ENCODE peak calls at places on chromosomes 2 and 18, in ten cellular contexts. One of them, this sample, is unnamed.

GRCh38 chr2:86704482-86704971 is 15.6 kb upstream of the RMND5A start:
- DNase-seq in activated naive CD8-positive, alpha-beta T cell treated with anti-CD3 and anti-CD28 coated beads, Interleukin-2, amount 10 ng/mL, durations not matched to agents 7 days and 5 days: no peak
- DNase-seq in astrocyte of the spinal cord: peak; percentile 79
- DNase-seq in left ventricle myocardium inferior: peak; percentile 56
- DNase-seq in M059J: peak; percentile 94
- DNase-seq in GM04503: peak; percentile 33
- DNase-seq in fibroblast of gingiva: peak; percentile 40
- DNase-seq in kidney: no peak
- DNase-seq in NAMALWA: no peak
- DNase-seq in WERI-Rb-1: no peak
- DNase-seq in this sample: no peak

GRCh38 chr2:207825033-207825957 is 55.6 kb upstream of the FZD5 start:
- DNase-seq in activated naive CD8-positive, alpha-beta T cell treated with anti-CD3 and anti-CD28 coated beads, Interleukin-2, amount 10 ng/mL, durations not matched to agents 7 days and 5 days: no peak
- DNase-seq in astrocyte of the spinal cord: no peak
- DNase-seq in left ventricle myocardium inferior: no peak
- DNase-seq in M059J: no peak
- DNase-seq in GM04503: no peak
- DNase-seq in fibroblast of gingiva: no peak
- DNase-seq in kidney: no peak
- DNase-seq in NAMALWA: no peak
- DNase-seq in WERI-Rb-1: no peak
- DNase-seq in this sample: no peak

GRCh38 chr18:70454705-70455322 is 166.0 kb downstream of the SOCS6 start:
- DNase-seq in activated naive CD8-positive, alpha-beta T cell treated with anti-CD3 and anti-CD28 coated beads, Interleukin-2, amount 10 ng/mL, durations not matched to agents 7 days and 5 days: no peak
- DNase-seq in astrocyte of the spinal cord: peak; percentile 78
- DNase-seq in left ventricle myocardium inferior: no peak
- DNase-seq in M059J: peak; percentile 72
- DNase-seq in GM04503: peak; percentile 16
- DNase-seq in fibroblast of gingiva: peak; percentile 58
- DNase-seq in kidney: no peak
- DNase-seq in NAMALWA: peak; percentile 75
- DNase-seq in WERI-Rb-1: peak; percentile 21
- DNase-seq in this sample: no peak

GRCh38 chr2:226172314-226172713 is 627.3 kb downstream of the IRS1 start:
- DNase-seq in activated naive CD8-positive, alpha-beta T cell treated with anti-CD3 and anti-CD28 coated beads, Interleukin-2, amount 10 ng/mL, durations not matched to agents 7 days and 5 days: no peak
- DNase-seq in astrocyte of the spinal cord: no peak
- DNase-seq in left ventricle myocardium inferior: no peak
- DNase-seq in M059J: no peak
- DNase-seq in GM04503: no peak
- DNase-seq in fibroblast of gingiva: no peak
- DNase-seq in kidney: no peak
- DNase-seq in NAMALWA: no peak
- DNase-seq in WERI-Rb-1: no peak
- DNase-seq in this sample: no peak

GRCh38 chr18:48975221-48975816 is 24.6 kb upstream of the SMAD7 start:
- DNase-seq in activated naive CD8-positive, alpha-beta T cell treated with anti-CD3 and anti-CD28 coated beads, Interleukin-2, amount 10 ng/mL, durations not matched to agents 7 days and 5 days: no peak
- DNase-seq in astrocyte of the spinal cord: no peak
- DNase-seq in left ventricle myocardium inferior: no peak
- DNase-seq in M059J: no peak
- DNase-seq in GM04503: no peak
- DNase-seq in fibroblast of gingiva: no peak
- DNase-seq in kidney: peak; percentile 90
- DNase-seq in NAMALWA: no peak
- DNase-seq in WERI-Rb-1: peak; percentile 48
- DNase-seq in this sample: no peak

GRCh38 chr18:76956648-76957047 is 134.3 kb downstream of the ZNF236 start:
- DNase-seq in activated naive CD8-positive, alpha-beta T cell treated with anti-CD3 and anti-CD28 coated beads, Interleukin-2, amount 10 ng/mL, durations not matched to agents 7 days and 5 days: no peak
- DNase-seq in astrocyte of the spinal cord: no peak
- DNase-seq in left ventricle myocardium inferior: no peak
- DNase-seq in M059J: no peak
- DNase-seq in GM04503: no peak
- DNase-seq in fibroblast of gingiva: no peak
- DNase-seq in kidney: no peak
- DNase-seq in NAMALWA: no peak
- DNase-seq in WERI-Rb-1: no peak
- DNase-seq in this sample: no peak

GRCh38 chr18:62616331-62616805 is 93.5 kb downstream of the ZCCHC2 start:
- DNase-seq in activated naive CD8-positive, alpha-beta T cell treated with anti-CD3 and anti-CD28 coated beads, Interleukin-2, amount 10 ng/mL, durations not matched to agents 7 days and 5 days: no peak
- DNase-seq in astrocyte of the spinal cord: peak; percentile 41
- DNase-seq in left ventricle myocardium inferior: no peak
- DNase-seq in M059J: no peak
- DNase-seq in GM04503: peak; percentile 7
- DNase-seq in fibroblast of gingiva: peak; percentile 37
- DNase-seq in kidney: no peak
- DNase-seq in NAMALWA: no peak
- DNase-seq in WERI-Rb-1: no peak
- DNase-seq in this sample: no peak

GRCh38 chr2:216499641-216500218 is 1.1 kb downstream of the RPL37A start:
- DNase-seq in activated naive CD8-positive, alpha-beta T cell treated with anti-CD3 and anti-CD28 coated beads, Interleukin-2, amount 10 ng/mL, durations not matched to agents 7 days and 5 days: no peak
- DNase-seq in astrocyte of the spinal cord: no peak
- DNase-seq in left ventricle myocardium inferior: no peak
- DNase-seq in M059J: no peak
- DNase-seq in GM04503: no peak
- DNase-seq in fibroblast of gingiva: peak; percentile 10
- DNase-seq in kidney: no peak
- DNase-seq in NAMALWA: no peak
- DNase-seq in WERI-Rb-1: no peak
- DNase-seq in this sample: no peak

GRCh38 chr2:212914392-212914791 is 237.0 kb downstream of the IKZF2 start:
- DNase-seq in activated naive CD8-positive, alpha-beta T cell treated with anti-CD3 and anti-CD28 coated beads, Interleukin-2, amount 10 ng/mL, durations not matched to agents 7 days and 5 days: no peak
- DNase-seq in astrocyte of the spinal cord: no peak
- DNase-seq in left ventricle myocardium inferior: no peak
- DNase-seq in M059J: peak; percentile 33
- DNase-seq in GM04503: no peak
- DNase-seq in fibroblast of gingiva: no peak
- DNase-seq in kidney: no peak
- DNase-seq in NAMALWA: peak; percentile 16
- DNase-seq in WERI-Rb-1: no peak
- DNase-seq in this sample: no peak

GRCh38 chr2:8119782-8120551 is 561.9 kb upstream of the ID2 start:
- DNase-seq in activated naive CD8-positive, alpha-beta T cell treated with anti-CD3 and anti-CD28 coated beads, Interleukin-2, amount 10 ng/mL, durations not matched to agents 7 days and 5 days: no peak
- DNase-seq in astrocyte of the spinal cord: peak; percentile 55
- DNase-seq in left ventricle myocardium inferior: no peak
- DNase-seq in M059J: peak; percentile 32
- DNase-seq in GM04503: no peak
- DNase-seq in fibroblast of gingiva: peak; percentile 14
- DNase-seq in kidney: no peak
- DNase-seq in NAMALWA: no peak
- DNase-seq in WERI-Rb-1: no peak
- DNase-seq in this sample: no peak

GRCh38 chr2:66578067-66578852 is 143.3 kb downstream of the MEIS1 start:
- DNase-seq in activated naive CD8-positive, alpha-beta T cell treated with anti-CD3 and anti-CD28 coated beads, Interleukin-2, amount 10 ng/mL, durations not matched to agents 7 days and 5 days: no peak
- DNase-seq in astrocyte of the spinal cord: peak; percentile 46
- DNase-seq in left ventricle myocardium inferior: no peak
- DNase-seq in M059J: peak; percentile 20
- DNase-seq in GM04503: no peak
- DNase-seq in fibroblast of gingiva: no peak
- DNase-seq in kidney: peak; percentile 62
- DNase-seq in NAMALWA: no peak
- DNase-seq in WERI-Rb-1: no peak
- DNase-seq in this sample: no peak

GRCh38 chr2:154694881-154695280 is 3.6 kb upstream of the KCNJ3 start:
- DNase-seq in activated naive CD8-positive, alpha-beta T cell treated with anti-CD3 and anti-CD28 coated beads, Interleukin-2, amount 10 ng/mL, durations not matched to agents 7 days and 5 days: no peak
- DNase-seq in astrocyte of the spinal cord: no peak
- DNase-seq in left ventricle myocardium inferior: no peak
- DNase-seq in M059J: no peak
- DNase-seq in GM04503: no peak
- DNase-seq in fibroblast of gingiva: no peak
- DNase-seq in kidney: no peak
- DNase-seq in NAMALWA: no peak
- DNase-seq in WERI-Rb-1: no peak
- DNase-seq in this sample: no peak

GRCh38 chr2:160993543-160994090 is 166.6 kb upstream of the TANK start:
- DNase-seq in activated naive CD8-positive, alpha-beta T cell treated with anti-CD3 and anti-CD28 coated beads, Interleukin-2, amount 10 ng/mL, durations not matched to agents 7 days and 5 days: no peak
- DNase-seq in astrocyte of the spinal cord: peak; percentile 58
- DNase-seq in left ventricle myocardium inferior: no peak
- DNase-seq in M059J: no peak
- DNase-seq in GM04503: no peak
- DNase-seq in fibroblast of gingiva: no peak
- DNase-seq in kidney: no peak
- DNase-seq in NAMALWA: no peak
- DNase-seq in WERI-Rb-1: no peak
- DNase-seq in this sample: no peak

GRCh38 chr2:24635181-24635580 is 144.1 kb downstream of the NCOA1 start:
- DNase-seq in activated naive CD8-positive, alpha-beta T cell treated with anti-CD3 and anti-CD28 coated beads, Interleukin-2, amount 10 ng/mL, durations not matched to agents 7 days and 5 days: no peak
- DNase-seq in astrocyte of the spinal cord: no peak
- DNase-seq in left ventricle myocardium inferior: no peak
- DNase-seq in M059J: no peak
- DNase-seq in GM04503: peak; percentile 34
- DNase-seq in fibroblast of gingiva: peak; percentile 69
- DNase-seq in kidney: no peak
- DNase-seq in NAMALWA: no peak
- DNase-seq in WERI-Rb-1: no peak
- DNase-seq in this sample: no peak

GRCh38 chr2:28318462-28319117 is 74.1 kb upstream of the FOSL2 start:
- DNase-seq in activated naive CD8-positive, alpha-beta T cell treated with anti-CD3 and anti-CD28 coated beads, Interleukin-2, amount 10 ng/mL, durations not matched to agents 7 days and 5 days: no peak
- DNase-seq in astrocyte of the spinal cord: no peak
- DNase-seq in left ventricle myocardium inferior: no peak
- DNase-seq in M059J: no peak
- DNase-seq in GM04503: no peak
- DNase-seq in fibroblast of gingiva: no peak
- DNase-seq in kidney: no peak
- DNase-seq in NAMALWA: no peak
- DNase-seq in WERI-Rb-1: no peak
- DNase-seq in this sample: no peak

GRCh38 chr18:23194150-23194968 is 59.1 kb downstream of the CABLES1 start:
- DNase-seq in activated naive CD8-positive, alpha-beta T cell treated with anti-CD3 and anti-CD28 coated beads, Interleukin-2, amount 10 ng/mL, durations not matched to agents 7 days and 5 days: no peak
- DNase-seq in astrocyte of the spinal cord: peak; percentile 39
- DNase-seq in left ventricle myocardium inferior: no peak
- DNase-seq in M059J: no peak
- DNase-seq in GM04503: no peak
- DNase-seq in fibroblast of gingiva: no peak
- DNase-seq in kidney: no peak
- DNase-seq in NAMALWA: no peak
- DNase-seq in WERI-Rb-1: no peak
- DNase-seq in this sample: no peak

GRCh38 chr2:134946073-134946472 is 27.5 kb downstream of the CCNT2 start:
- DNase-seq in activated naive CD8-positive, alpha-beta T cell treated with anti-CD3 and anti-CD28 coated beads, Interleukin-2, amount 10 ng/mL, durations not matched to agents 7 days and 5 days: no peak
- DNase-seq in astrocyte of the spinal cord: no peak
- DNase-seq in left ventricle myocardium inferior: no peak
- DNase-seq in M059J: no peak
- DNase-seq in GM04503: no peak
- DNase-seq in fibroblast of gingiva: no peak
- DNase-seq in kidney: no peak
- DNase-seq in NAMALWA: no peak
- DNase-seq in WERI-Rb-1: no peak
- DNase-seq in this sample: no peak

GRCh38 chr2:128073278-128073677 is 17.7 kb upstream of the UGGT1 start:
- DNase-seq in activated naive CD8-positive, alpha-beta T cell treated with anti-CD3 and anti-CD28 coated beads, Interleukin-2, amount 10 ng/mL, durations not matched to agents 7 days and 5 days: no peak
- DNase-seq in astrocyte of the spinal cord: no peak
- DNase-seq in left ventricle myocardium inferior: no peak
- DNase-seq in M059J: no peak
- DNase-seq in GM04503: no peak
- DNase-seq in fibroblast of gingiva: no peak
- DNase-seq in kidney: no peak
- DNase-seq in NAMALWA: no peak
- DNase-seq in WERI-Rb-1: no peak
- DNase-seq in this sample: no peak

GRCh38 chr18:13645093-13645492 is 81.3 kb downstream of the FAM210A start:
- DNase-seq in activated naive CD8-positive, alpha-beta T cell treated with anti-CD3 and anti-CD28 coated beads, Interleukin-2, amount 10 ng/mL, durations not matched to agents 7 days and 5 days: no peak
- DNase-seq in astrocyte of the spinal cord: no peak
- DNase-seq in left ventricle myocardium inferior: no peak
- DNase-seq in M059J: no peak
- DNase-seq in GM04503: no peak
- DNase-seq in fibroblast of gingiva: no peak
- DNase-seq in kidney: no peak
- DNase-seq in NAMALWA: no peak
- DNase-seq in WERI-Rb-1: no peak
- DNase-seq in this sample: no peak

GRCh38 chr2:42132066-42132965 is 36.8 kb upstream of the EML4 start:
- DNase-seq in activated naive CD8-positive, alpha-beta T cell treated with anti-CD3 and anti-CD28 coated beads, Interleukin-2, amount 10 ng/mL, durations not matched to agents 7 days and 5 days: no peak
- DNase-seq in astrocyte of the spinal cord: peak; percentile 94
- DNase-seq in left ventricle myocardium inferior: no peak
- DNase-seq in M059J: peak; percentile 89
- DNase-seq in GM04503: peak; percentile 98
- DNase-seq in fibroblast of gingiva: peak; percentile 84
- DNase-seq in kidney: no peak
- DNase-seq in NAMALWA: no peak
- DNase-seq in WERI-Rb-1: no peak
- DNase-seq in this sample: no peak

GRCh38 chr2:121491566-121491965 is 39.1 kb upstream of the RNU4ATAC start:
- DNase-seq in activated naive CD8-positive, alpha-beta T cell treated with anti-CD3 and anti-CD28 coated beads, Interleukin-2, amount 10 ng/mL, durations not matched to agents 7 days and 5 days: no peak
- DNase-seq in astrocyte of the spinal cord: no peak
- DNase-seq in left ventricle myocardium inferior: no peak
- DNase-seq in M059J: no peak
- DNase-seq in GM04503: no peak
- DNase-seq in fibroblast of gingiva: peak; percentile 66
- DNase-seq in kidney: no peak
- DNase-seq in NAMALWA: no peak
- DNase-seq in WERI-Rb-1: no peak
- DNase-seq in this sample: no peak

GRCh38 chr18:71326826-71327225 is 1038.0 kb downstream of the SOCS6 start:
- DNase-seq in activated naive CD8-positive, alpha-beta T cell treated with anti-CD3 and anti-CD28 coated beads, Interleukin-2, amount 10 ng/mL, durations not matched to agents 7 days and 5 days: no peak
- DNase-seq in astrocyte of the spinal cord: no peak
- DNase-seq in left ventricle myocardium inferior: no peak
- DNase-seq in M059J: no peak
- DNase-seq in GM04503: no peak
- DNase-seq in fibroblast of gingiva: no peak
- DNase-seq in kidney: peak; percentile 49
- DNase-seq in NAMALWA: no peak
- DNase-seq in WERI-Rb-1: no peak
- DNase-seq in this sample: no peak

GRCh38 chr2:85662899-85663683 is 4.9 kb downstream of the SFTPB start:
- DNase-seq in activated naive CD8-positive, alpha-beta T cell treated with anti-CD3 and anti-CD28 coated beads, Interleukin-2, amount 10 ng/mL, durations not matched to agents 7 days and 5 days: no peak
- DNase-seq in astrocyte of the spinal cord: peak; percentile 89
- DNase-seq in left ventricle myocardium inferior: no peak
- DNase-seq in M059J: peak; percentile 97
- DNase-seq in GM04503: peak; percentile 83
- DNase-seq in fibroblast of gingiva: peak; percentile 79
- DNase-seq in kidney: no peak
- DNase-seq in NAMALWA: no peak
- DNase-seq in WERI-Rb-1: no peak
- DNase-seq in this sample: no peak

GRCh38 chr2:64831977-64832328 is 157.2 kb upstream of the SLC1A4 start:
- DNase-seq in activated naive CD8-positive, alpha-beta T cell treated with anti-CD3 and anti-CD28 coated beads, Interleukin-2, amount 10 ng/mL, durations not matched to agents 7 days and 5 days: no peak
- DNase-seq in astrocyte of the spinal cord: no peak
- DNase-seq in left ventricle myocardium inferior: no peak
- DNase-seq in M059J: no peak
- DNase-seq in GM04503: no peak
- DNase-seq in fibroblast of gingiva: no peak
- DNase-seq in kidney: no peak
- DNase-seq in NAMALWA: no peak
- DNase-seq in WERI-Rb-1: no peak
- DNase-seq in this sample: no peak

GRCh38 chr2:159635006-159635746 is 18.8 kb upstream of the BAZ2B start:
- DNase-seq in activated naive CD8-positive, alpha-beta T cell treated with anti-CD3 and anti-CD28 coated beads, Interleukin-2, amount 10 ng/mL, durations not matched to agents 7 days and 5 days: no peak
- DNase-seq in astrocyte of the spinal cord: peak; percentile 25
- DNase-seq in left ventricle myocardium inferior: no peak
- DNase-seq in M059J: no peak
- DNase-seq in GM04503: no peak
- DNase-seq in fibroblast of gingiva: no peak
- DNase-seq in kidney: no peak
- DNase-seq in NAMALWA: no peak
- DNase-seq in WERI-Rb-1: no peak
- DNase-seq in this sample: peak; percentile 41

GRCh38 chr2:151357359-151357758 is at the start of gene TNFAIP6:
- DNase-seq in activated naive CD8-positive, alpha-beta T cell treated with anti-CD3 and anti-CD28 coated beads, Interleukin-2, amount 10 ng/mL, durations not matched to agents 7 days and 5 days: no peak
- DNase-seq in astrocyte of the spinal cord: peak; percentile 90
- DNase-seq in left ventricle myocardium inferior: no peak
- DNase-seq in M059J: peak; percentile 73
- DNase-seq in GM04503: peak; percentile 94
- DNase-seq in fibroblast of gingiva: peak; percentile 96
- DNase-seq in kidney: no peak
- DNase-seq in NAMALWA: peak; percentile 4
- DNase-seq in WERI-Rb-1: no peak
- DNase-seq in this sample: peak; percentile 89

GRCh38 chr18:51153659-51154371 is 43.7 kb downstream of the MEX3C start:
- DNase-seq in activated naive CD8-positive, alpha-beta T cell treated with anti-CD3 and anti-CD28 coated beads, Interleukin-2, amount 10 ng/mL, durations not matched to agents 7 days and 5 days: peak; percentile 68
- DNase-seq in astrocyte of the spinal cord: no peak
- DNase-seq in left ventricle myocardium inferior: no peak
- DNase-seq in M059J: no peak
- DNase-seq in GM04503: no peak
- DNase-seq in fibroblast of gingiva: no peak
- DNase-seq in kidney: no peak
- DNase-seq in NAMALWA: peak; percentile 98
- DNase-seq in WERI-Rb-1: no peak
- DNase-seq in this sample: no peak

GRCh38 chr2:239519081-239519920 is 118.5 kb upstream of the HDAC4 start:
- DNase-seq in activated naive CD8-positive, alpha-beta T cell treated with anti-CD3 and anti-CD28 coated beads, Interleukin-2, amount 10 ng/mL, durations not matched to agents 7 days and 5 days: no peak
- DNase-seq in astrocyte of the spinal cord: no peak
- DNase-seq in left ventricle myocardium inferior: peak; percentile 60
- DNase-seq in M059J: no peak
- DNase-seq in GM04503: no peak
- DNase-seq in fibroblast of gingiva: no peak
- DNase-seq in kidney: peak; percentile 64
- DNase-seq in NAMALWA: no peak
- DNase-seq in WERI-Rb-1: no peak
- DNase-seq in this sample: no peak